ENCODE peak calls at places on chromosomes 12 and 14, in nine cellular contexts. Y is A549, J is cardiac muscle cell, D is right atrium auricular region, N is transverse colon, O is AG09309, S is fibroblast of lung, U is IMR-90, E is pancreas. X is an unnamed sample.

GRCh38 chr12:64221656-64222010 is 463 bp downstream of the KICS2 start:
- DNase-seq in D (peak), S (peak), E (peak), Y (peak), U (peak), O (no peak), J (peak), N (peak), X (peak)

GRCh38 chr14:65359503-65359902 is 53.0 kb upstream of the FUT8 start:
- DNase-seq in O (no peak), S (peak), N (no peak), E (no peak), Y (peak), J (no peak), D (no peak), U (peak), X (peak)

GRCh38 chr14:54567224-54567633 is 301 bp downstream of the SAMD4A start:
- DNase-seq in U (no peak), D (no peak), O (no peak), E (peak), J (peak), N (peak), Y (peak), S (no peak), X (no peak)

GRCh38 chr12:92438641-92439396 is 264.0 kb upstream of the PLEKHG7 start:
- DNase-seq in O (no peak), D (no peak), J (no peak), S (no peak), Y (no peak), N (no peak), E (no peak), U (no peak), X (no peak)

GRCh38 chr12:3035171-3035570 is 42.0 kb upstream of the TSPAN9 start:
- DNase-seq in U (peak), S (no peak), E (no peak), N (no peak), Y (no peak), J (peak), D (no peak), O (no peak), X (peak)

GRCh38 chr12:124396544-124397398 is 101.9 kb downstream of the RFLNA start:
- DNase-seq in S (no peak), O (no peak), Y (peak), E (no peak), N (peak), J (no peak), D (peak), U (no peak), X (no peak)

GRCh38 chr12:66280573-66280972 is 21.7 kb upstream of the HELB start:
- DNase-seq in J (no peak), S (no peak), Y (no peak), O (no peak), U (no peak), E (no peak), N (no peak), D (no peak), X (no peak)

GRCh38 chr12:4444031-4444430 is 1.6 kb downstream of the FGF6 start:
- DNase-seq in O (no peak), Y (no peak), J (no peak), S (no peak), E (no peak), D (no peak), U (no peak), N (no peak), X (no peak)

GRCh38 chr14:85824526-85824925 is 294.6 kb downstream of the FLRT2 start:
- DNase-seq in S (no peak), O (no peak), Y (no peak), U (no peak), J (no peak), E (no peak), N (no peak), D (no peak), X (no peak)

GRCh38 chr12:28140404-28140803 is 49.9 kb upstream of the CCDC91 start:
- DNase-seq in Y (no peak), J (no peak), S (no peak), D (no peak), U (no peak), O (no peak), N (no peak), E (no peak), X (no peak)

GRCh38 chr14:91170504-91171121 is 56.7 kb downstream of the DGLUCY start:
- DNase-seq in U (peak), N (no peak), O (no peak), Y (no peak), J (no peak), E (no peak), D (no peak), S (peak), X (no peak)

GRCh38 chr12:70994217-70994788 is 73.8 kb upstream of the PTPRR start:
- DNase-seq in U (peak), D (no peak), Y (no peak), J (no peak), E (no peak), S (peak), O (peak), N (no peak), X (peak)

GRCh38 chr12:118409834-118410233 is 33.5 kb downstream of the SUDS3 start:
- DNase-seq in O (no peak), J (no peak), U (no peak), Y (no peak), E (no peak), N (no peak), S (no peak), D (no peak), X (no peak)

GRCh38 chr12:50017047-50017446 is 8.2 kb downstream of the RACGAP1 start:
- DNase-seq in E (no peak), N (peak), S (peak), O (peak), J (peak), U (peak), Y (no peak), D (peak), X (peak)

GRCh38 chr12:53049582-53050318 is at the start of gene TNS2:
- DNase-seq in N (peak), Y (peak), O (no peak), E (peak), D (peak), S (peak), J (peak), U (peak), X (peak)

GRCh38 chr12:22477166-22477893 is 67.0 kb downstream of the C2CD5 start:
- DNase-seq in O (peak), S (peak), U (peak), E (no peak), N (no peak), Y (no peak), D (no peak), J (no peak), X (peak)

GRCh38 chr12:95212576-95212975 is 4.7 kb downstream of the FGD6 start:
- DNase-seq in J (no peak), Y (no peak), S (no peak), E (no peak), U (no peak), N (no peak), O (no peak), D (no peak), X (no peak)

GRCh38 chr14:64704145-64704742 is at the start of gene PLEKHG3:
- DNase-seq in U (peak), Y (peak), E (peak), S (peak), O (no peak), D (no peak), J (peak), N (peak), X (peak)

GRCh38 chr12:119784673-119785072 is 92.4 kb downstream of the CIT start:
- DNase-seq in E (no peak), J (no peak), S (no peak), U (no peak), D (no peak), O (no peak), N (no peak), Y (no peak), X (no peak)

DNA sequence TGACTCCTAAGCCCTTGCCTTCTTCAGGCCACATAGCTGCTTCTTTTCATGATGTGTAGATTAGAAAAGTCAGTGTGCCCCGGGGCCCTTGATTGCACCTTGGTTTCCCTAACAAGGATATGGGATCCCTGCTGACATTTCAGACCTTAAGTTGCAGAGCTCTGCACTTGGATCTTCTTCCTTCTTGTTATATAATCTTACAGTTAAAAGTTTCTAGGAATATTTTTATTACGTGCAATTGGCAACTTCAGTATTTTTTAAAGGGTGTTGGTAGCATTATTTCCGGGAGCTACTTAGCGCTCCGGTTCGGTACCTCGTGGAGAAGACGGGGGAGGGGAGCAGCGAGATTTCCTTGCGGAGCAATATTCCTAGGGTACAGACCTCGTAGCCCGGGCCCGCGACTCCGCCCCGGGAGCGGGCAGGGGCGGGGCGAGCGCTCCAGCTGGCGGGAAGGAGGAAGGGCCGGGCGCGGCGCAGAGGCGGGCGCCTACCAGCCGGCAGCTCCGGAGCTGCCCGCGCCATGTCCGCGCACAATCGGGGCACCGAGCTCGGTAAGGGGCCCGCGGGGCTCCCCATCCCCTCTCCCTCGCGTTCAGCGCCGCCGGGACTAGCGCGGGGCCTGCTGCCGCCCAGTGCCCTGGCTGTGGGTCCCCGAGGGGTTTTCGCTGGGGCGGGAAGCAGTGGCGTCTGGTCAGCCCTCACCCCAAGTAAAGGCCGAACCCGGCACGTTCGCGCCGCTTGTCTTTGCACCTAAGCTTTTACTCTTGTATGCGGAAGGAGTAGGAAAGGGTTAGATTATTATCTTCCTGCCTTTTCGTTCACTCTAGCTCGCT is at the start of gene DERA:
- DNase-seq in O (no peak), N (peak), S (peak), U (peak), Y (peak), D (peak), J (peak), E (peak), X (peak)
- TF ChIP-seq CTCF in O (no peak), N (no peak), S (no peak), U (no peak), Y (no peak), D (no peak), J (no peak), E (no peak), X (no peak)

GRCh38 chr12:111768159-111768895 is 1.6 kb downstream of the ALDH2 start:
- DNase-seq in E (no peak), N (no peak), J (no peak), U (no peak), Y (no peak), D (no peak), O (no peak), S (no peak), X (no peak)
- H3K4me3 ChIP-seq in E (peak), N (peak), J (no peak), U (peak), Y (peak), D (peak), O (no peak), S (no peak), X (no peak)

DNA sequence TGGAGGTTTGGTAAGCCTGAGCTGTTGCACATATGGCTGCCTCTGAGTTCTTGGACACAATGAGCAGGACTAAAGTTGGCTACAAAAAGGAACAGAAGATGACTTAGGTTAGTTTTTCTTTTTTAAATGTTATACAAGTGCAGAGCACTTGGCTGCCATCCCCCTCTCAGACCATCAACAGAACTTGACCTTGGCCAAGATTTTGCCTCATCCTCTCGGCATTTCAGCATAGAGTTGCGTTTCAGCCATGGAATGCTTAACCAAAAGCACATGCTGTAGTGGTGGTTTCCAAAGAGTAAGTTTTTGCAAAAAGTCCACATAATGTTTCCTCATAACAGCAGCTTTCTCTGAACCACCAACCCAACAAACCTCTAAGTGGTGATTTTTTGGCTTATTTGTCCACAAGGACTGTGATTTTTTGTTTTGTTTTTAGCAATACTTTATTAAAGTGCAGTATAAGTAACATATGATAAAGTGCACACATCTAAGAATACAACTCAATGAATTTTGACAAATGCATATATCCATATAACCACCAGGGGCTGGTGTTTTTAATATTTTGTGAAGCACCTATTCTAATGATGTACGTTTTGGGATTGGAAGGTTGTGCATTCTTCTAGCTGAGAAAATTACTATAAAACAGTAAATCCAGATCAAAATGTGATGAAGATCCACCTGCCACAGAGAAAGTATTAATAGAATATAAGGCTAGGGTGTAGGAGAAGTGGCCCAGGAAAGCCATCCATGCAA is 12.1 kb upstream of the GALNT16 start:
- DNase-seq in U (peak), E (no peak), N (peak), S (peak), Y (no peak), J (no peak), O (peak), D (peak), X (peak)
- TF ChIP-seq CTCF in U (peak), E (no peak), N (peak), S (peak), Y (no peak), J (peak), O (no peak), D (no peak), X (peak)

GRCh38 chr14:104865631-104866441 is 768 bp downstream of the CEP170B start:
- DNase-seq in O (peak), N (peak), D (peak), J (peak), U (peak), Y (peak), E (peak), S (peak), X (peak)

GRCh38 chr14:104864267-104865068 is 600 bp upstream of the CEP170B start:
- DNase-seq in D (no peak), N (peak), E (peak), S (no peak), Y (peak), O (no peak), U (no peak), J (peak), X (no peak)

GRCh38 chr14:104863923-104864266 is 1.2 kb upstream of the CEP170B start:
- DNase-seq in N (no peak), S (no peak), O (no peak), U (no peak), D (no peak), Y (no peak), E (no peak), J (no peak), X (no peak)

GRCh38 chr14:104865069-104865630 is at the start of gene CEP170B:
- DNase-seq in S (peak), J (peak), D (no peak), Y (peak), U (peak), O (no peak), N (no peak), E (peak), X (peak)

GRCh38 chr14:104863131-104863862 is 1.8 kb upstream of the CEP170B start:
- DNase-seq in E (peak), U (no peak), J (no peak), N (no peak), O (no peak), D (no peak), Y (no peak), S (no peak), X (no peak)
- H3K4me3 ChIP-seq in E (peak), U (no peak), J (no peak), N (no peak), O (no peak), D (no peak), Y (peak), S (no peak), X (no peak)

GRCh38 chr12:31233061-31233730 is 92.8 kb downstream of the SINHCAF start:
- DNase-seq in N (no peak), O (no peak), D (no peak), Y (no peak), S (no peak), J (no peak), U (no peak), E (peak), X (no peak)

GRCh38 chr12:31236998-31237637 is 88.8 kb downstream of the SINHCAF start:
- DNase-seq in O (no peak), D (peak), Y (no peak), N (no peak), S (no peak), J (no peak), E (peak), U (no peak), X (no peak)

GRCh38 chr12:31235868-31236395 is 90.0 kb downstream of the SINHCAF start:
- DNase-seq in J (no peak), U (no peak), N (no peak), E (peak), S (no peak), Y (no peak), D (no peak), O (no peak), X (no peak)

GRCh38 chr12:31234053-31234835 is 91.7 kb downstream of the SINHCAF start:
- DNase-seq in U (no peak), O (no peak), S (no peak), Y (no peak), J (no peak), D (no peak), N (no peak), E (peak), X (no peak)

DNA sequence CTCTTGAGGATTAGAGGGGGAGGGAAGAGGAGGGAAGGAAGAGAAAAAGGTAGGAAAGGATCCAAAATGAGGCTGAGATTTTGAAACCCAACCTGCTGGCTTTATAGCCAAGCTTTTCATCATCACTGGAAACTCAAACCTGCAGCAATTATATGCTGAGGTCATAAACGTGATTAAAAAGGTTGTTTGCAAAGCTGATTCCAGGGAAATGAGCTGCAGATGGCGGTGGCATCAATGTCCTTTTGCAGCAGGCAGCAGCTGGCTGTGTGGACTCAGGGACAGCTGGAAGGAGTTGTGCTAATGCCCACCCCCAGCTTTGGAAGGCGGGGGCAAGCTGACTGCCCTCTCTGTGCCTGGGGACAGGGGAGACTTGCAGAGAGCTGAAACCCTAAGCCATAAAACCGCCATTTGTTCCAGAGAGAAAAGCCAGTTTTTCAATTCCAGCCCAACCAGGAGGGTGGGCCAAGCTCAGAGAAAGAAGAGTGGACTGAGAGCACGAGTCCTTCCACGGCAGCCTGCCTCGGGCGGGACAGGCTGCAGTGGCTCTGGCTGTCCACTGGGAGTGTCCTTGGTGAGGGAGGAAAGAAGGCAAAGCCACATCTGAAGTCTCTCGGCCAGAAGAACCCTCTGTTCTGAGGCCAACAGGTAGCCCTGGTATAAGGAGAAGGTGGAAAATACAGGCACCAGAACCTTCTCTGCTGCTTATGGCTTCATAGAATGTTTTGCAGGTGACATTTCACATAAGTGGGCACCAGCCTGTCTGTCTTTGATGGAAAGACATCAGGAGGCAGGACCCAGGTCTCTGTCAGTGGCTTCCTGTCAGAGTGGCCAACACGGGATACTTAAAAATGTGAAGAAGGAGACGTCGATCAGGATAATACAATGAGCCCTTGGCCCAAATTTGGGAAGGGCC is 90.7 kb downstream of the SINHCAF start:
- DNase-seq in J (peak), D (no peak), E (peak), O (no peak), U (peak), Y (peak), S (peak), N (peak), X (peak)
- TF ChIP-seq CTCF in J (peak), D (no peak), E (peak), O (peak), U (peak), Y (peak), S (peak), N (peak), X (peak)

GRCh38 chr14:104601786-104602185 is 2.8 kb downstream of the TMEM179 start:
- DNase-seq in Y (peak), U (peak), E (peak), N (no peak), D (no peak), O (no peak), J (no peak), S (peak), X (no peak)

GRCh38 chr14:104602315-104602932 is 2.1 kb downstream of the TMEM179 start:
- DNase-seq in O (no peak), N (no peak), S (no peak), E (no peak), Y (no peak), J (no peak), U (no peak), D (no peak), X (no peak)

GRCh38 chr14:104604461-104605449 is at the start of gene TMEM179:
- DNase-seq in N (no peak), O (no peak), D (no peak), E (peak), S (no peak), Y (no peak), U (peak), J (peak), X (peak)

GRCh38 chr14:104602933-104603325 is 1.6 kb downstream of the TMEM179 start:
- DNase-seq in U (no peak), J (no peak), N (no peak), E (no peak), D (no peak), O (no peak), Y (no peak), S (no peak), X (no peak)

DNA sequence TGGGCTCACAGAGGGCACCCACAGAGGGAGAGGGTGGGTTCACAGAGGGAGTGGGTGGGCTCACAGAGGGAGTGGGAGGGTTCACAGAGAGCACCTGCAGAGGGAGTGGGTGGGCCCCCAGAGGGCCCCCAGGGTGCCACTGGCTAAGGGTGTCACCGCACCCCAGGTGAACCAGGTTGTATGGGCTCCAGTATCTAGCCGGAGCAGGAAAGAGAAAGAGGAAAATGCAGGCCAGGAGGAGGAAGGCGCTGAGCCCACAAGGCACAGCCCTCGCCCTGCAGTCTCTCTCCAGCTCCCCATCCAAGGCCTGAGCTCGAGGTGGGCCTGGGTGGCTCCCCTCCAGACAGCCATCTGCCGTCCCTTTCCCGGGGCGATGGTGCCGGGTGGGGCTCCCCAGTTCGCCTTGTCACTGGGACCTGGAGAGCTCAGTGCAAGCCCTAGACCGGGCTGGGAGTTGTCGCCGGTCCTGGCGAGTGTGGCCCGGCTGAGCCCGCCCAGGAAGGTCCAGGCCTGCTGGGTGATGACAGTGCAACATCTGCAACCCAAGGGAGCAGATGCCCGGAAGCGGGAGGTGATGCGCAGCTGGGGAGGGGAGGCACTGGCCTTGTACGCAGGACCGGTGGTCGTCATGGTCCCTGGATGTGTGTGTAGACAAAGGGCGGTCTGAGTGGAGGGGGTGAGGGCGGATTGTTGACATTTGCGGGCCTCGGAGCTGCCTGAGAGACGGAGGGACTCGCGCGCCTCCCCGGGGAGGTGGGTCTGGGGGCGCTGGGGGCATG is 760 bp downstream of the TMEM179 start:
- DNase-seq in O (no peak), D (no peak), U (no peak), J (no peak), N (no peak), E (peak), S (no peak), Y (no peak), X (no peak)
- H3K4me3 ChIP-seq in O (no peak), D (peak), U (no peak), J (peak), N (no peak), E (peak), S (no peak), Y (peak), X (no peak)